ENCODE peak calls at places on chromosomes 7 and 10, in six cellular contexts. R, M, Y, C, Z and S are unnamed samples. For H3K4me1, the result is how much of the 10 kb centered on the place peaks cover.

GRCh38 chr10:21134645-21135395 is 237.7 kb upstream of the NEBL start:
- DNase-seq in Y (no peak), Z (no peak), M (peak), R (no peak), C (peak), S (no peak)

GRCh38 chr10:71847418-71847817 is 3.6 kb downstream of the PSAP start:
- DNase-seq in Z (no peak), M (no peak), Y (no peak), C (no peak), R (no peak), S (no peak)

GRCh38 chr7:151410405-151411390 is 860 bp upstream of the WDR86 start:
- DNase-seq in Z (no peak), Y (no peak), C (no peak), R (no peak), M (no peak), S (no peak)

GRCh38 chr10:51960494-51960895 is 261.1 kb upstream of the CSTF2T start:
- DNase-seq in Y (peak), R (no peak), Z (no peak), M (no peak), C (peak), S (no peak)

GRCh38 chr10:3502606-3503005 is 282.4 kb downstream of the KLF6 start:
- DNase-seq in R (no peak), M (no peak), Y (no peak), Z (no peak), C (no peak), S (no peak)

GRCh38 chr7:25124485-25125136 is 449 bp downstream of the CYCS start:
- DNase-seq in Y (peak), C (no peak), M (no peak), Z (peak), R (no peak), S (no peak)

GRCh38 chr10:6097063-6097462 is 8.2 kb downstream of the RBM17 start:
- DNase-seq in Z (no peak), Y (no peak), R (no peak), C (no peak), M (no peak), S (no peak)

GRCh38 chr10:130761032-130761575 is 550.4 kb downstream of the TCERG1L start:
- DNase-seq in R (no peak), Y (no peak), M (no peak), C (no peak), Z (no peak), S (no peak)

GRCh38 chr10:31782701-31783100 is 145.9 kb downstream of the ARHGAP12 start:
- DNase-seq in R (no peak), M (no peak), Y (no peak), C (no peak), Z (no peak), S (no peak)

GRCh38 chr10:17599089-17599488 is 18.1 kb downstream of the HACD1 start:
- DNase-seq in Y (peak), M (no peak), Z (no peak), R (no peak), C (peak), S (no peak)

GRCh38 chr10:28942012-28942411 is 264.7 kb downstream of the BAMBI start:
- DNase-seq in Y (no peak), R (no peak), Z (no peak), M (no peak), C (no peak), S (no peak)

GRCh38 chr7:117111532-117111931 is 158.2 kb downstream of the ST7 start:
- DNase-seq in Z (no peak), R (no peak), Y (no peak), C (no peak), M (no peak), S (no peak)

GRCh38 chr7:26440253-26440992 is 148.8 kb downstream of the SNX10 start:
- DNase-seq in R (no peak), Y (no peak), M (no peak), Z (no peak), C (no peak), S (no peak)

GRCh38 chr7:158849553-158850389 is 6.6 kb upstream of the DYNC2I1 start:
- DNase-seq in R (no peak), M (peak), C (no peak), Y (no peak), Z (no peak), S (no peak)

GRCh38 chr7:28166982-28167715 is 13.4 kb downstream of the JAZF1 start:
- DNase-seq in C (no peak), Y (no peak), M (no peak), R (no peak), Z (no peak), S (no peak)
- H3K27ac ChIP-seq in C (no peak), Y (no peak), M (no peak), R (no peak), Z (no peak), S (no peak)

GRCh38 chr7:104795086-104795485 is 218.9 kb upstream of the KMT2E start:
- DNase-seq in C (no peak), R (no peak), Z (no peak), M (no peak), Y (no peak), S (no peak)
- H3K4me3 ChIP-seq in C (no peak), R (no peak), Z (no peak), M (no peak), Y (no peak), S (no peak)

DNA sequence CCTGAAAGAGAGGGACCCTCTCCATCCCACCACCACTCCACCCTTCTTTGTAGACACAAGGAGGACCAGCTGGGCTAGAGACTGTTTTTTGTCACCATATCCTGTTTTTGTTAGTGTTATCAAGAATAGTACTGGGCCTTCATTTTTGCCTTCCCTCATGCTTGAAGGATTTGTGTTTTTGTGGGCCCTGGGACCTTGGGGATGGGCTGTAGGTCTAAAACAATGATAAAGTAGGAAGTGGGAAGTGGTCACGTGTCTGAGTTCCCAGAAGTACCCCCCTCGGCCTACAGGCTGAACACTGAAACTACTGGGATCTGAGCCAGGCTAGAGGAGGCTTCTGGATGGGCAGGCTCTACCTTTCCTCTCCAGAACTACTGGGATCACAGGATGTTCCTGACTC is 8.9 kb downstream of the AGFG2 start:
- DNase-seq in Y (peak), Z (peak), C (no peak), R (no peak), M (no peak), S (no peak)
- H3K4me1 ChIP-seq in Y (half or more), Z (under half), C (half or more), R (half or more), M (under half), S (half or more)

DNA sequence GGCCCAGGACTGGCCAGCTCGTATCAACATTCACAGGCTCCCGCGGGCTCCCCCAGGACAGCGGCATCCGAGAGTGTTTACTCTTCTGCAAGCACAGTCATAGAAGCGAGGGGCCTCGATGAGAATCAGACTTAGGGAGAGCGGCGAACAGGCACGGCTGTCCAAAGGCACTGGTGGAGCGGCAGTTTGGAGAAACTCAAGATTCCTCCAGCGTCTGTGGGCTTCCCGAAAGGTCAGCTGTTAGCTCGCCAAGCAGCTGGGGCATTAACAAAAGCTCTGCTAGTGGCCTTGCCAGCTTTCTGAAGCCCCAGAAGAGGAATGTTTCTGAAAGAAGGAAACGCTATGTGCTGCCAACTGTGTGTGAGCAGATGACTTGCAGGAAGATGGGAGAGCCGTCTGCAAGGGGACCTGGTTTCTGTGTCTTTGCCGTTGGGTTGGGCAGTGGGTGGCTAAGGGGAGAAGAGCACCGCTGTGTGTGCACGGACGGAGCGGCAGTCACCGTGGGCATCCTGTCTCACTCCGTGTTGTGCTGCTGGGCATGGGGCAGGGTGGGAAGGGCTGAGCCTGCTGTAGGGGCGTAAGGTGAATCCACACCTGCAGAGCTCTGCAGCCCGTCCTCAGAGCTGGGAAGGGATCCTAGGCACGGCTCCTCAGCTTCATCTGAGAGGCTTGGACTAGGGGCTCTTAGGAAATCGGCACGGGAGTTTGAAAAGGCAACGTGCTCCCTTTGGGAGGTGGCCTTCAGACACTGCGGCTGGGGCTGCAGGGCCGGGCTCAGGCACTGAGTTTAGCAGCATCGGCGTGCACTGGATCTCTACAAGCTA is 42.1 kb downstream of the AMZ1 start:
- DNase-seq in Y (no peak), Z (peak), C (no peak), R (no peak), M (no peak), S (no peak)
- H3K27ac ChIP-seq in Y (no peak), Z (no peak), C (no peak), R (peak), M (peak), S (no peak)

GRCh38 chr7:74586258-74587200 is 71.0 kb upstream of the GTF2I start:
- DNase-seq in Y (no peak), R (no peak), Z (no peak), C (no peak), M (no peak), S (no peak)
- H3K4me3 ChIP-seq in Y (no peak), R (no peak), Z (no peak), C (no peak), M (no peak), S (no peak)

DNA sequence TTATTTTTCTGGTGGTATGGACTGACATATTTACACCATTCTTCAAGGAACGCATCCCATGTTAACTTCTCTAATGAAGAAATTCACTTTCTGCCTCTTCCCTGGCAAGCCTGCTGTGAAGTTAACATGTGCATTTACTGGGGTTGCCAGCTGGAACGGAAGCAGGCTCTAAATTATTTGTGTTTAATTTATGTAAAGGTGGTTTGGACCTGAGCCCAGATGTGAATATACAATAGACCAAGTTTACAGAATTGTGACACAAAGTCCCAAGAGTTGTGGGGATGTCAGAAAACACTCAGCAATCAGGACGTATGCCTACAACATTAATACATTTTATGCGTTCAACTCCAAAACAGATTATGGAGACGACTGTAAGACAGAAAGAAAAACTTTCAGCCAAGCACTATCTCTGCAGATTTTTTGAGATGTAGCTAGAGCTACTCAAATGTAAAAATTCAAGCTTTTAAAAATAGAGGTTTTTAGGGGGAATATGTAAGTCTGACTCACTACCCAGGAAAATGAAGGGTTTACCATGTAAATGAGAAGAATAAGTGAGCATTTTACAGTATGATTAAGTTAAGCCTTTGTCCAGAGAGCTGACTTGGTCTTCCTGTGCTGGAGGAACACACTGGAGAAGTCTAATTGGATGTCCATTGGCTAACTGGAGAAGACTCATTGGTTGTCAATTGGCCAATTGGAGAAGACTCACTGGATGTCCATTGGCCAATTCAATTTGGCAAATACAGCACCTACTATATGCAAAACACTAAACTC is 19.5 kb downstream of the NRP1 start:
- DNase-seq in C (no peak), Z (no peak), R (no peak), Y (no peak), M (no peak), S (no peak)
- H3K4me1 ChIP-seq in C (half or more), Z (under half), R (half or more), Y (under half), M (under half), S (under half)